ENCODE peak calls at places on chromosomes 12 and 14, in five cellular contexts. F, U, D, E and H are unnamed samples.

GRCh38 chr12:121530600-121531355 is 50.0 kb downstream of the KDM2B start:
- DNase-seq in D (peak), E (peak), F (no peak), U (peak), H (peak)

GRCh38 chr14:21999400-21999799 is 325.8 kb upstream of the OR4E1 start:
- DNase-seq in E (no peak), U (no peak), D (no peak), F (no peak), H (no peak)

GRCh38 chr14:36502558-36503508 is 17.2 kb downstream of the NKX2-1 start:
- DNase-seq in D (no peak), E (no peak), F (no peak), U (no peak), H (no peak)

GRCh38 chr12:50174971-50175715 is 8.0 kb upstream of the CERS5 start:
- DNase-seq in D (no peak), U (peak), E (no peak), F (peak), H (peak)

GRCh38 chr12:120388711-120389431 is 19.9 kb upstream of the MSI1 start:
- DNase-seq in U (no peak), E (peak), D (no peak), F (peak), H (no peak)

GRCh38 chr14:32494566-32495434 is 165.7 kb downstream of the AKAP6 start:
- DNase-seq in F (peak), D (no peak), E (no peak), U (no peak), H (no peak)

GRCh38 chr12:67534671-67535070 is 113.9 kb upstream of the DYRK2 start:
- DNase-seq in F (no peak), U (peak), E (no peak), D (no peak), H (no peak)

GRCh38 chr12:129696952-129697351 is 206.9 kb downstream of the TMEM132D start:
- DNase-seq in U (peak), D (no peak), F (no peak), E (no peak), H (no peak)

GRCh38 chr12:92928431-92928961 is 599 bp downstream of the EEA1 start:
- DNase-seq in E (no peak), F (no peak), U (no peak), D (no peak), H (no peak)

DNA sequence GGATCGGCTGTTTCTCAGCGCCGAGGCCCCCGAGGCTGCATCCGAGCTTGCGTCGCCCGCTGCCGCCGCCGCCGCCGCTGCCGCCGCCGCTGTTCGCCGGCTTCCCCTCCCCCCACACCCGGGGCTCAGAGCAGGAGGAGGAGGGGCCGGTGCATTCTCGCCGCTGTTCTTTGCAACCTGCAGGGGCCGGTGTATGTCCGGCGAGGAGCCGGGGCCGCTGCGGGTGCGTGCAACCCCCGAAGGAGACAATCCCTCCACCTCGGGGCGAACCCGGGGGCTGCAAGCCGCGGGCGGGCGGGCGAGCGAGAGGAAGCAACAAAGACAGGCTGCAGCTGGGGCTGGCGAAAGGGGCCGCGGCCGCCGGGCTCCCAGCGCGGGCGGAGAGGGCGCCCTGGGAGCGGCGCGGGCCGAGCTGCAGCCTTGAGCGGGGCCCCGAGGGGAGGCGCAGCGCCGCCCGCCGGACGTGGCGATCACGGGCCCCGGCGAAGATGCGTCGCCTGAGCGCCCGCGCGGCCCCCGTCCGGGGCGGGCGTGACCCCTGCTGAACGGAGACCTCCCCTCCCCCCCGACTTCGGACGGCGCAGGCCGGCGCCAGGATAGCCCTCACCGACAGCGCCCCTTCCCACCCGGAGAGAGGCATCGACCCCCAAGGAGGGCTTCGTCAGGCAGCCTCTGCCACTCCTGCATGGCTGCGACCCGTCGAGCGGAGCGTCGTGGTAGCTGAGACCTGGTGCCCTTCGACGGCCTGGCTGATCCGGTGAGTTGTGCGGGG is 702 bp downstream of the FAM222A start:
- DNase-seq in D (peak), U (no peak), E (peak), F (peak), H (peak)
- TF ChIP-seq CTCF in D (no peak), U (peak), E (peak), F (no peak), H (no peak)

DNA sequence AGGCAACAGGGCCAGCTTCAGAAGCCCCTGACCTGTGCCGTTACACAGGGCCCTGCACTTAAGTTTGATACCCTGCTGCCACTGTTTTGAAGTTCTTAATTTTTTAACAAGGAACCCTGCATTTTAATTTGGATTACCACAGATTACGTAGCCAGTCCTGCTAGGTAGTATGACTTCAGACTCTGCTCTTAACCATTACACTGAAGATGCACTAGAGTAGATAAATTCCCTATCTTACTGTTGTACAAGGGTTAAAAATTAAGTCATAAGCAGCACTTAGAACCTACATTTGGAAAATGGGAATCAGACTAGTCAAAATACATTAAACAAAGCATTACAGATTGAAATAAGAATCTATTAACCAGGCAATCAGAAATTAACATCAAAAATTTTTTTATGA is 2.3 kb downstream of the GNPNAT1 start:
- DNase-seq in U (no peak), D (no peak), F (no peak), E (no peak), H (no peak)
- TF ChIP-seq CTCF in U (no peak), D (no peak), F (no peak), E (no peak), H (no peak)

GRCh38 chr14:81927069-81927468 is 393.4 kb upstream of the SEL1L start:
- DNase-seq in U (no peak), D (no peak), F (peak), E (no peak), H (no peak)
- TF ChIP-seq CTCF in U (no peak), D (no peak), F (peak), E (peak), H (no peak)

GRCh38 chr12:55743131-55743921 is 404 bp downstream of the GDF11 start:
- DNase-seq in D (no peak), U (no peak), F (peak), E (peak), H (peak)
- TF ChIP-seq CTCF in D (peak), U (no peak), F (peak), E (no peak), H (no peak)

GRCh38 chr12:5210179-5210917 is 166.7 kb downstream of the KCNA5 start:
- DNase-seq in D (no peak), E (no peak), U (no peak), F (no peak), H (no peak)

GRCh38 chr12:5210918-5211290 is 167.2 kb downstream of the KCNA5 start:
- DNase-seq in D (no peak), E (no peak), U (no peak), F (no peak), H (no peak)

GRCh38 chr12:5217936-5218335 is 174.3 kb downstream of the KCNA5 start:
- DNase-seq in D (no peak), U (no peak), E (no peak), F (no peak), H (no peak)

GRCh38 chr12:5213990-5214389 is 170.3 kb downstream of the KCNA5 start:
- DNase-seq in E (no peak), U (no peak), D (no peak), F (no peak), H (no peak)
- TF ChIP-seq CTCF in E (no peak), U (no peak), D (no peak), F (no peak), H (no peak)

GRCh38 chr12:43551271-43551970 is 582 bp downstream of the ADAMTS20 start:
- DNase-seq in D (no peak), U (no peak), F (peak), E (peak), H (peak)
- TF ChIP-seq CTCF in D (no peak), U (no peak), F (no peak), E (no peak), H (no peak)

GRCh38 chr14:77181603-77182437 is at the start of gene TMEM63C:
- DNase-seq in D (no peak), E (peak), U (no peak), F (peak), H (peak)
- TF ChIP-seq CTCF in D (no peak), E (no peak), U (no peak), F (no peak), H (no peak)

DNA sequence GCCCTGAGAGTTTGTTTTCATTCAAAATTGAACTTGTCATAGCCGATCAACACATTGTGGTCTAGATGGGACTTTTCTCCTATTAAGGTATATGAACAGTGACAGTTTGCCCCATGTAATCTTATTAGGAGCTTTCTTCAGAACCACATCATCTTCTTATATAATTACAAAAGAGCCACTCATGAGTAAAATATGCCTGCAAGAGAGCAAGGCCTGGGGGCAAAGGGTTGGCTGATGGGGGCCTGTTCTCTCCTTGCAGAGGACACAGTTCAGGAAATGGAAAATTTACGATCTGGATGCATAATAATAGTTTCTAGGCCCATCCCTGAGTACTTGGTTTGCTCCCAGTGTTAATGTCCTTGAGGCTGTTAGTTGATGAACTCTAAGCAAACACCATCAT is 87.9 kb downstream of the FLRT2 start:
- DNase-seq in E (no peak), F (no peak), U (no peak), D (no peak), H (no peak)
- TF ChIP-seq CTCF in E (no peak), F (no peak), U (no peak), D (no peak), H (no peak)

DNA sequence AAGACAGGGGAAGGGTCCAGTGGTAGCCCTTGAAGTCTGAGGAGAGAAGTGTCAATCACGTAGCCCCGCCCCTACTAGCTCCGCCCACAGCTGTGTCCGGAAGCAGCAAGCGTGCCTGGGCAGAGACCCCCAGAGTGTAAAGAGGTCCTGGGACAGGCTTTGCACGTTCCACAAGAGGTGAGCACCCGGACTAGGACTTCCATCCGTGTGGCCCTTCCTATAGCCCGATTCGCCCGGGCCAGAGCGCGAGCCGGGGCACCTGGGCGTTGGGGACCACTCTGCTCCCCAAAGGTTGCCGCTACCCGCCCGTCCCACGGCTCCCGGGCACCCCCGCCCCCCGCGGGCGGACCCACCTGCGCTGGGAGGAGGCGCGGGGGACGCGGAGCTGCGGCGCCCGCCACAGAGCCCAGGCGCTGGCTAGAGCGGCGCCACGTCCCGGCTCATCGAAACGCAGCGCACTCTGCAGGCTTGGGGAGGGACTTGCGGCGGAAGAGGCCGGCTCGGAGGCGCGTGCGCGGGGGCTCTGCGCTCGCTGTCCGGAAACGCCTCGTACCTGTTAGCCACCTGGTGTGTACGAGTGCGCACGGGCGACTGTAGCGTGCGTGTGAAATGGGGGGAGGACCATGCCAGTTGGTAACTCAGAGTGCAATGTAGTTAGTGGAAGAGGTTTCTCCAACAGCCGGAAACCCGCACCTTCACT is at the start of gene RABGGTA:
- DNase-seq in F (peak), E (peak), D (peak), U (peak), H (peak)
- TF ChIP-seq CTCF in F (peak), E (peak), D (peak), U (peak), H (peak)

DNA sequence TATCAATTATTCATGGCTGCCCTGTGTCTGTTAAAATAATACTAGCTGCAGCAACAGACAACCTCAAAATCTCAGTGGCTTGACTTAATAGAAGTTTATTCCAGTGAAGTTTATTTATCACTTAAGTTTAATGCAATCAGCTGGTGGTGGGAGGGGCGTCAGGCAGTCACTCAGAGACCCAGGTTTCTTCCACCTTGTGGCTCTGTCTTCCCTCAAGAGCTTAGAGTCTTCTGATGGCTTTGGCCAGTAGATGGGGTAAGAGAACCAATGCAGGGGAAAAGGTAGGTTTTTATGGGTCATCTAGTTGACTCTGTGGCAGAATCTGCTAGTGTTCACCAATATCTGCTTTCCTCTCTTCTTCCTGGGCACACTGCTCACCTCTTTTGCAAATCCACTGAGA is 668.9 kb downstream of the AACS start:
- DNase-seq in E (no peak), U (no peak), D (no peak), F (no peak), H (no peak)
- TF ChIP-seq CTCF in E (peak), U (no peak), D (no peak), F (no peak), H (no peak)